ENCODE peak calls at places on chromosomes 13 and 19, in five cellular contexts. I, J, Y, S and H are unnamed samples.

GRCh38 chr13:68749801-68750200 is 1357.8 kb upstream of the ATXN8OS start:
- DNase-seq in I (no peak), J (no peak), Y (no peak), S (no peak), H (no peak)

GRCh38 chr13:112641456-112641855 is 48.4 kb upstream of the ATP11A start:
- DNase-seq in I (no peak), J (no peak), Y (no peak), S (no peak), H (no peak)

GRCh38 chr13:75308222-75308621 is 173.7 kb downstream of the TBC1D4 start:
- DNase-seq in I (no peak), J (peak; percentile 21), Y (no peak), S (no peak), H (no peak)

GRCh38 chr13:74770361-74770760 is 636.2 kb upstream of the KLF12 start:
- DNase-seq in I (no peak), J (peak; percentile 94), Y (peak; percentile 89), S (peak; percentile 20), H (no peak)

GRCh38 chr19:17332677-17333581 is 1.7 kb downstream of the ANO8 start:
- DNase-seq in I (peak; percentile 28), J (peak; percentile 39), Y (peak; percentile 73), S (peak; percentile 94), H (no peak)

GRCh38 chr19:14704450-14704849 is 14.6 kb downstream of the ZNF333 start:
- DNase-seq in I (no peak), J (no peak), Y (no peak), S (no peak), H (no peak)

GRCh38 chr19:17794731-17795494 is at the start of gene B3GNT3:
- DNase-seq in I (peak; percentile 80), J (no peak), Y (no peak), S (peak; percentile 60), H (no peak)

GRCh38 chr13:78607409-78608253 is 4.3 kb upstream of the POU4F1 start:
- DNase-seq in I (no peak), J (no peak), Y (no peak), S (peak; percentile 55), H (peak; percentile 23)

GRCh38 chr19:48403606-48404005 is 10.1 kb downstream of the GRIN2D start:
- DNase-seq in I (peak; percentile 27), J (peak; percentile 71), Y (peak; percentile 76), S (peak; percentile 91), H (no peak)

GRCh38 chr19:48967346-48968178 is 2.5 kb downstream of the FTL start:
- DNase-seq in I (peak; percentile 62), J (peak; percentile 67), Y (peak; percentile 90), S (peak; percentile 70), H (no peak)

GRCh38 chr13:49112782-49113525 is 107.2 kb upstream of the MLNR start:
- DNase-seq in I (no peak), J (peak; percentile 4), Y (peak; percentile 19), S (peak; percentile 82), H (peak; percentile 23)

GRCh38 chr13:59750860-59751259 is 412.9 kb downstream of the DIAPH3 start:
- DNase-seq in I (peak; percentile 57), J (peak; percentile 57), Y (peak; percentile 72), S (peak; percentile 97), H (peak; percentile 83)

GRCh38 chr19:51096473-51097165 is 11.6 kb downstream of the CTU1 start:
- DNase-seq in I (no peak), J (no peak), Y (no peak), S (peak; percentile 19), H (no peak)

GRCh38 chr13:107466326-107466725 is 749.0 kb downstream of the LIG4 start:
- DNase-seq in I (peak; percentile 55), J (peak; percentile 62), Y (peak; percentile 71), S (peak; percentile 93), H (no peak)

GRCh38 chr19:610071-610800 is 20.6 kb downstream of the HCN2 start:
- DNase-seq in I (no peak), J (no peak), Y (no peak), S (no peak), H (no peak)

GRCh38 chr19:608155-609000 is 18.7 kb downstream of the HCN2 start:
- DNase-seq in I (no peak), J (no peak), Y (no peak), S (no peak), H (no peak)

GRCh38 chr19:610801-611505 is 21.3 kb downstream of the HCN2 start:
- DNase-seq in I (no peak), J (peak; percentile 76), Y (peak; percentile 66), S (no peak), H (no peak)

GRCh38 chr19:607301-608154 is 17.8 kb downstream of the HCN2 start:
- DNase-seq in I (no peak), J (no peak), Y (no peak), S (no peak), H (no peak)

DNA sequence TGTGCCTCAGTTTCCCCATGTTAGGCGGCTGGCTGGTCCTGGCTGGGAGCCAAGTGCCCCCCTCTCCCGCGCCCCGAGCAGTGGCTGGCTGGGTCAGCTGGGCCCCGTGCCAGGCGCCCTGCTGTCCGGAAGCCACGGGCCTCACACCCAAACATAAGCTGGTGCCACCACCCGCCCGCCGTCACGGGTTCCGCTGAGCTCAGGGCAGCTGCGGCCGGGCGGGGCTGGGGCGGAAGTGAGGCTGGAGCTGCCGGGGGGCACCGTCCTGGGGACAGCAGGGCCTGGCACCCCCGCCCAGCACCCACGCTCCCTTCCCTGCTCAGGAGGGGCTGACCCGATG is 19.3 kb downstream of the HCN2 start:
- DNase-seq in I (no peak), J (no peak), Y (no peak), S (no peak), H (no peak)
- H3K27ac ChIP-seq in I (no peak overlapping the region), J (no peak overlapping the region), Y (no peak overlapping the region), S (no peak overlapping the region), H (no peak overlapping the region)

GRCh38 chr19:35295453-35295791 is 3.5 kb downstream of the MAG start:
- DNase-seq in I (no peak), J (no peak), Y (no peak), S (no peak), H (no peak)

GRCh38 chr19:35297515-35297848 is 5.5 kb downstream of the MAG start:
- DNase-seq in I (no peak), J (no peak), Y (no peak), S (no peak), H (no peak)

GRCh38 chr19:35295792-35296462 is 4.0 kb downstream of the MAG start:
- DNase-seq in I (no peak), J (no peak), Y (no peak), S (no peak), H (no peak)

GRCh38 chr19:35297922-35298321 is 6.0 kb downstream of the MAG start:
- DNase-seq in I (no peak), J (no peak), Y (no peak), S (no peak), H (no peak)

GRCh38 chr19:35296644-35297514 is 4.9 kb downstream of the MAG start:
- DNase-seq in I (no peak), J (no peak), Y (no peak), S (peak; percentile 38), H (no peak)
- H3K23ac ChIP-seq in I (peak overlapping the region; percentile 31), J (no peak overlapping the region), Y (no peak overlapping the region), S (no peak overlapping the region), H (peak overlapping the region; percentile 77)

DNA sequence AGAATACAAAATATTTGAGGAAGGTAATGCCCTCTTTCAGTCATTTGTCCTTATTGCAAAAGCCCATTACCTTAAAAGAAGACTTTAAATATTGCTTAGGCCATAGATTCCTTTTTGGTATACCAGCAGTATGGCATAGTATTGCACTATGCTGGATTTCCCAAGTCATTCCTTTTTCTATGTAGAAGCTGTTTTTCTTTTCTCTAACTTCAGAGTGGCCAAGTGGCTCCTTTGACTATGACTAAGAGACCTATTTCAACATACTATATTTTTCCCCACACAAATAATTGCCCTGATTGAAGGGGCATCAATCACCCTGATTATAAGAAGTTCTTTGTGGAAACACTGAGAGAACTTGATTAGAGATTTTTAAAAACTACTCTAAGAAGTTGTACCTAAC is 68.6 kb downstream of the UFM1 start:
- DNase-seq in I (peak; percentile 31), J (no peak), Y (no peak), S (no peak), H (no peak)
- H3K27ac ChIP-seq in I (no peak overlapping the region), J (no peak overlapping the region), Y (no peak overlapping the region), S (no peak overlapping the region), H (no peak overlapping the region)

GRCh38 chr19:56667311-56667870 is 4.2 kb downstream of the ZNF835 start:
- DNase-seq in I (no peak), J (no peak), Y (no peak), S (peak; percentile 37), H (no peak)

GRCh38 chr19:56668676-56669075 is 2.9 kb downstream of the ZNF835 start:
- DNase-seq in I (no peak), J (no peak), Y (no peak), S (no peak), H (no peak)

GRCh38 chr19:56670401-56670960 is 1.1 kb downstream of the ZNF835 start:
- DNase-seq in I (no peak), J (no peak), Y (no peak), S (no peak), H (no peak)

GRCh38 chr19:56671613-56671994 is at the start of gene ZNF835:
- DNase-seq in I (peak; percentile 95), J (no peak), Y (no peak), S (peak; percentile 95), H (peak; percentile 86)

GRCh38 chr19:56670961-56671612 is 470 bp downstream of the ZNF835 start:
- DNase-seq in I (peak; percentile 1), J (no peak), Y (no peak), S (no peak), H (peak; percentile 6)
- H3K23ac ChIP-seq in I (no peak overlapping the region), J (no peak overlapping the region), Y (no peak overlapping the region), S (no peak overlapping the region), H (peak overlapping the region; percentile 88)